ENCODE peak calls at places on chromosome 9, in eight cellular contexts. A is skeletal muscle cell, K is esophagus squamous epithelium, M is IMR-90, Y is aorta, V is heart left ventricle, W is lung, I is astrocyte of the cerebellum. Z is an unnamed sample.

GRCh38 chr9:115691097-115691496 is 462.5 kb upstream of the PAPPA start:
- DNase-seq in Y (no peak), K (no peak), W (no peak), A (peak), I (peak), M (peak), V (no peak), Z (no peak)

GRCh38 chr9:31677877-31678276 is 706.6 kb upstream of the ACO1 start:
- DNase-seq in A (no peak), Y (no peak), M (no peak), K (no peak), V (no peak), W (no peak), I (no peak), Z (no peak)

GRCh38 chr9:129491486-129491855 is 129.4 kb downstream of the C9orf50 start:
- DNase-seq in W (no peak), A (no peak), K (no peak), V (no peak), M (no peak), Y (peak), I (no peak), Z (no peak)

GRCh38 chr9:127856094-127856740 is 1.8 kb upstream of the ENG start:
- DNase-seq in I (no peak), A (no peak), W (no peak), Y (no peak), M (no peak), K (no peak), V (no peak), Z (no peak)

GRCh38 chr9:99118782-99119466 is 14.0 kb downstream of the TGFBR1 start:
- DNase-seq in I (no peak), Y (no peak), V (no peak), W (no peak), M (no peak), K (no peak), A (no peak), Z (peak)

GRCh38 chr9:97041898-97042297 is 3.0 kb upstream of the CTSV start:
- DNase-seq in I (no peak), V (no peak), W (no peak), K (no peak), A (no peak), M (no peak), Y (no peak), Z (no peak)

GRCh38 chr9:20658677-20659473 is 25.2 kb upstream of the FOCAD start:
- DNase-seq in Y (no peak), K (no peak), A (no peak), W (no peak), I (no peak), M (no peak), V (no peak), Z (no peak)

GRCh38 chr9:98182889-98183599 is 9.4 kb downstream of the CORO2A start:
- DNase-seq in M (no peak), A (no peak), Y (no peak), K (no peak), V (no peak), I (no peak), W (no peak), Z (no peak)

GRCh38 chr9:123002754-123003153 is 30.7 kb upstream of the GPR21 start:
- DNase-seq in V (no peak), I (no peak), Y (no peak), M (peak), K (no peak), A (no peak), W (no peak), Z (no peak)

GRCh38 chr9:93212409-93212808 is 28.5 kb downstream of the WNK2 start:
- DNase-seq in W (no peak), Y (peak), M (no peak), A (no peak), K (no peak), V (no peak), I (no peak), Z (no peak)

GRCh38 chr9:86413966-86414880 is 60.0 kb upstream of the TUT7 start:
- DNase-seq in K (no peak), M (peak), V (no peak), I (no peak), Y (no peak), A (no peak), W (no peak), Z (no peak)

GRCh38 chr9:137467161-137467581 is 8.0 kb upstream of the NSMF start:
- DNase-seq in I (no peak), Y (peak), K (no peak), W (no peak), A (no peak), V (no peak), M (no peak), Z (no peak)

GRCh38 chr9:16828335-16829281 is 41.9 kb downstream of the BNC2 start:
- DNase-seq in K (no peak), M (peak), I (no peak), Y (peak), A (no peak), W (no peak), V (peak), Z (no peak)

GRCh38 chr9:132239999-132240859 is 78.4 kb downstream of the NTNG2 start:
- DNase-seq in M (no peak), W (no peak), V (no peak), A (no peak), Y (peak), K (no peak), I (no peak), Z (no peak)
- H3K4me3 ChIP-seq in M (peak), W (no peak), V (peak), A (peak), Y (no peak), K (peak), I (no peak), Z (peak)

GRCh38 chr9:33375238-33375840 is 27.0 kb downstream of the AQP7 start:
- DNase-seq in K (no peak), I (no peak), Y (no peak), A (no peak), W (no peak), V (no peak), M (peak), Z (no peak)
- H3K4me3 ChIP-seq in K (no peak), I (no peak), Y (no peak), A (no peak), W (no peak), V (no peak), M (no peak), Z (no peak)

DNA sequence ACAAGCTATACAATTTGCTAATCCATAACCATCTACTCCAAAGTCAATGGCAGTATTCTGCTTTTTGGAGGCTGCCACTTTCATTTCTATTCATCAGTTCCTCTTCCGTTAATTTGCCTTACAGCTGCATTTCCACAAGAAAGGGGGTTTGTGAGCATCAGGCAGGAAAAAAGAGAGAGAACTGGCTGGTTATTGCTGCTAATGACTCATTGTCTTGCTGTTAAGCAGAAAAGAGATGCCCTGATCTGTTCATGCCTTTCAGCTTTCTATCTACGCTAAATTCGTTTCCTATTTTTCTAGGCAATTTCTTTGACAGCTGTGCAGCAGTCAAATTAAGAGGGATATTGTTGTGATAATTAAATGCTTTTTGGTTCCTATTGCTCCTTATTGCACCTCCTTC is 65.9 kb upstream of the GNAQ start:
- DNase-seq in I (no peak), Y (no peak), K (no peak), M (no peak), V (no peak), W (no peak), A (no peak), Z (no peak)
- H3K4me3 ChIP-seq in I (no peak), Y (no peak), K (no peak), M (no peak), V (no peak), W (no peak), A (no peak), Z (no peak)

GRCh38 chr9:90789862-90790261 is 11.8 kb upstream of the SYK start:
- DNase-seq in Y (no peak), A (no peak), W (no peak), M (no peak), V (no peak), I (no peak), K (no peak), Z (no peak)
- H3K4me3 ChIP-seq in Y (no peak), A (no peak), W (no peak), M (no peak), V (no peak), I (no peak), K (no peak), Z (no peak)

GRCh38 chr9:113220467-113221002 is 542 bp downstream of the FKBP15 start:
- DNase-seq in K (no peak), M (no peak), A (no peak), W (no peak), V (no peak), I (no peak), Y (no peak), Z (no peak)
- H3K4me3 ChIP-seq in K (peak), M (peak), A (peak), W (peak), V (peak), I (peak), Y (peak), Z (peak)

GRCh38 chr9:119283118-119283794 is 86.0 kb downstream of the BRINP1 start:
- DNase-seq in A (no peak), I (peak), W (peak), Y (no peak), K (no peak), M (no peak), V (peak), Z (no peak)
- H3K4me3 ChIP-seq in A (no peak), I (no peak), W (no peak), Y (no peak), K (no peak), M (no peak), V (no peak), Z (no peak)